ENCODE peak calls at places on chromosomes 11 and 22, in four cellular contexts. N, V, U and I are unnamed samples.

GRCh38 chr11:35303596-35304392 is 115.6 kb downstream of the SLC1A2 start:
- DNase-seq in N (peak), V (no peak), U (no peak), I (no peak)

GRCh38 chr22:41361716-41362310 is 19.9 kb upstream of the TEF start:
- DNase-seq in N (peak), V (no peak), U (no peak), I (no peak)

GRCh38 chr22:35842954-35843353 is 125.3 kb downstream of the APOL5 start:
- DNase-seq in N (peak), V (no peak), U (peak), I (peak)

GRCh38 chr11:87006035-87006434 is 31.7 kb upstream of the TMEM135 start:
- DNase-seq in N (no peak), V (no peak), U (no peak), I (no peak)

GRCh38 chr11:77030834-77031414 is 3.3 kb upstream of the B3GNT6 start:
- DNase-seq in N (no peak), V (no peak), U (no peak), I (no peak)

GRCh38 chr11:115477410-115477809 is 26.8 kb downstream of the CADM1 start:
- DNase-seq in N (no peak), V (no peak), U (no peak), I (no peak)

GRCh38 chr11:62505784-62506145 is 40.8 kb downstream of the AHNAK start:
- DNase-seq in N (no peak), V (no peak), U (no peak), I (no peak)

GRCh38 chr11:128890543-128891409 is at the start of gene KCNJ5:
- DNase-seq in N (no peak), V (no peak), U (peak), I (peak)

GRCh38 chr11:17745032-17745772 is 10.6 kb downstream of the KCNC1 start:
- DNase-seq in N (no peak), V (no peak), U (no peak), I (no peak)

GRCh38 chr11:67795746-67796145 is 121.3 kb upstream of the ALDH3B2 start:
- DNase-seq in N (no peak), V (no peak), U (no peak), I (no peak)

GRCh38 chr22:27610863-27611786 is 190.4 kb downstream of the MN1 start:
- DNase-seq in N (no peak), V (no peak), U (no peak), I (no peak)

GRCh38 chr11:82960000-82960778 is 58.7 kb downstream of the DDIAS start:
- DNase-seq in N (no peak), V (no peak), U (no peak), I (no peak)

GRCh38 chr11:67273260-67273990 is 7.2 kb downstream of the GRK2 start:
- DNase-seq in N (no peak), V (no peak), U (peak), I (no peak)

GRCh38 chr11:30282289-30282631 is 40.6 kb upstream of the ARL14EP start:
- DNase-seq in N (no peak), V (no peak), U (no peak), I (no peak)

GRCh38 chr11:32436751-32437405 is 1.5 kb upstream of the WT1 start:
- DNase-seq in N (no peak), V (no peak), U (peak), I (peak)

GRCh38 chr11:11501546-11502274 is 120.1 kb downstream of the GALNT18 start:
- DNase-seq in N (no peak), V (no peak), U (no peak), I (no peak)

GRCh38 chr11:75279273-75279672 is 38.7 kb downstream of the TPBGL start:
- DNase-seq in N (no peak), V (no peak), U (no peak), I (no peak)

GRCh38 chr11:106961048-106961447 is 57.2 kb downstream of the GUCY1A2 start:
- DNase-seq in N (no peak), V (no peak), U (no peak), I (no peak)

GRCh38 chr11:79414644-79415317 is 26.0 kb downstream of the TENM4 start:
- DNase-seq in N (peak), V (no peak), U (no peak), I (no peak)

GRCh38 chr22:30861131-30861530 is 107.4 kb downstream of the MORC2 start:
- DNase-seq in N (no peak), V (no peak), U (no peak), I (no peak)

GRCh38 chr11:1152316-1153104 is 5.2 kb upstream of the MUC5AC start:
- DNase-seq in N (peak), V (no peak), U (peak), I (no peak)

GRCh38 chr22:30424471-30425326 is 869 bp upstream of the MTFP1 start:
- DNase-seq in N (no peak), V (no peak), U (no peak), I (no peak)

GRCh38 chr11:58575377-58576020 is at the start of gene LPXN:
- DNase-seq in N (no peak), V (no peak), U (no peak), I (no peak)

GRCh38 chr22:19168088-19168890 is 10.2 kb downstream of the SLC25A1 start:
- DNase-seq in N (no peak), V (no peak), U (no peak), I (no peak)

GRCh38 chr11:47460571-47461235 is 11.8 kb upstream of the RAPSN start:
- DNase-seq in N (no peak), V (no peak), U (no peak), I (no peak)

GRCh38 chr11:128814856-128815705 is 52.0 kb downstream of the KCNJ1 start:
- DNase-seq in N (peak), V (peak), U (peak), I (peak)

GRCh38 chr11:20059587-20060021 is 100.7 kb downstream of the DBX1 start:
- DNase-seq in N (no peak), V (no peak), U (no peak), I (no peak)

GRCh38 chr22:43005106-43005505 is 9.8 kb downstream of the PACSIN2 start:
- DNase-seq in N (no peak), V (no peak), U (no peak), I (no peak)

GRCh38 chr11:29482510-29482909 is 534.3 kb downstream of the KCNA4 start:
- DNase-seq in N (no peak), V (no peak), U (no peak), I (peak)

GRCh38 chr11:6397636-6398035 is 7.4 kb downstream of the SMPD1 start:
- DNase-seq in N (no peak), V (no peak), U (no peak), I (no peak)

GRCh38 chr11:96388891-96389603 is 665 bp downstream of the CCDC82 start:
- DNase-seq in N (no peak), V (no peak), U (peak), I (peak)

GRCh38 chr11:78683774-78684173 is 109.1 kb upstream of the NARS2 start:
- DNase-seq in N (no peak), V (no peak), U (no peak), I (no peak)

GRCh38 chr11:100825610-100826009 is 138.5 kb downstream of the ARHGAP42 start:
- DNase-seq in N (peak), V (no peak), U (no peak), I (no peak)

GRCh38 chr11:70502677-70503076 is 104.3 kb downstream of the CTTN start:
- DNase-seq in N (no peak), V (no peak), U (no peak), I (no peak)

GRCh38 chr11:34427171-34427805 is 11.4 kb upstream of the CAT start:
- DNase-seq in N (peak), V (no peak), U (no peak), I (no peak)

GRCh38 chr22:30312053-30312452 is 14.7 kb downstream of the TBC1D10A start:
- DNase-seq in N (peak), V (no peak), U (no peak), I (no peak)

GRCh38 chr11:721913-722811 is 16.1 kb downstream of the EPS8L2 start:
- DNase-seq in N (no peak), V (no peak), U (no peak), I (no peak)

GRCh38 chr11:123103326-123103980 is 41.5 kb upstream of the HSPA8 start:
- DNase-seq in N (peak), V (peak), U (peak), I (no peak)

GRCh38 chr11:117613521-117613920 is 183.5 kb downstream of the DSCAML1 start:
- DNase-seq in N (no peak), V (no peak), U (peak), I (no peak)

GRCh38 chr11:117616979-117617378 is 180.0 kb downstream of the DSCAML1 start:
- DNase-seq in N (no peak), V (no peak), U (no peak), I (no peak)

GRCh38 chr11:117612111-117612510 is 184.9 kb downstream of the DSCAML1 start:
- DNase-seq in N (no peak), V (no peak), U (no peak), I (no peak)

GRCh38 chr11:117618273-117618672 is 178.7 kb downstream of the DSCAML1 start:
- DNase-seq in N (no peak), V (no peak), U (no peak), I (no peak)

GRCh38 chr11:117614695-117615094 is 182.3 kb downstream of the DSCAML1 start:
- DNase-seq in N (no peak), V (no peak), U (peak), I (no peak)
- TF ChIP-seq CTCF in N (no peak), V (no peak), U (no peak), I (no peak)

DNA sequence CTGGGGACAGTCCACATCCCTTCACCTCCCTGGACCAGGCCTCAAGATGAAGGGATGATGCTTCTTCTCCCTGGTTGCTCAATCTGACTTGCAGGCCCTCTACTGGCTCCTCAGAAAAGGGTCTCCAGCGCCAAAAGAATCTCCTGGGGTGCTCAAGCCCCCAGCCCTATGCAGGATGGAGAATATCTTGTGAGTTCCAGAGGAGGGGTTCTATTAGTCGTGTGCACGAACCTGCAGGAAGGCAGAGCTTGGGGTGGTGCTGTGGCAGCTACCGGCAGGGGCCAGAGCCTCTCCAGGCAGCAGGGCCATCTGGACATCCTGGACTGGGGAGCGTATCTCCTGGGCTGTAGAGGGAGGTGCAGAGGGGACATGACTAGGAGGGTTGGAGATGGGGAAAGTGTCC is 1339.5 kb downstream of the BRD1 start:
- DNase-seq in N (no peak), V (no peak), U (no peak), I (no peak)
- TF ChIP-seq CTCF in N (no peak), V (peak), U (no peak), I (peak)

GRCh38 chr22:39462443-39463147 is 5.8 kb downstream of the MGAT3 start:
- DNase-seq in N (no peak), V (no peak), U (peak), I (peak)
- TF ChIP-seq CTCF in N (no peak), V (no peak), U (no peak), I (no peak)

DNA sequence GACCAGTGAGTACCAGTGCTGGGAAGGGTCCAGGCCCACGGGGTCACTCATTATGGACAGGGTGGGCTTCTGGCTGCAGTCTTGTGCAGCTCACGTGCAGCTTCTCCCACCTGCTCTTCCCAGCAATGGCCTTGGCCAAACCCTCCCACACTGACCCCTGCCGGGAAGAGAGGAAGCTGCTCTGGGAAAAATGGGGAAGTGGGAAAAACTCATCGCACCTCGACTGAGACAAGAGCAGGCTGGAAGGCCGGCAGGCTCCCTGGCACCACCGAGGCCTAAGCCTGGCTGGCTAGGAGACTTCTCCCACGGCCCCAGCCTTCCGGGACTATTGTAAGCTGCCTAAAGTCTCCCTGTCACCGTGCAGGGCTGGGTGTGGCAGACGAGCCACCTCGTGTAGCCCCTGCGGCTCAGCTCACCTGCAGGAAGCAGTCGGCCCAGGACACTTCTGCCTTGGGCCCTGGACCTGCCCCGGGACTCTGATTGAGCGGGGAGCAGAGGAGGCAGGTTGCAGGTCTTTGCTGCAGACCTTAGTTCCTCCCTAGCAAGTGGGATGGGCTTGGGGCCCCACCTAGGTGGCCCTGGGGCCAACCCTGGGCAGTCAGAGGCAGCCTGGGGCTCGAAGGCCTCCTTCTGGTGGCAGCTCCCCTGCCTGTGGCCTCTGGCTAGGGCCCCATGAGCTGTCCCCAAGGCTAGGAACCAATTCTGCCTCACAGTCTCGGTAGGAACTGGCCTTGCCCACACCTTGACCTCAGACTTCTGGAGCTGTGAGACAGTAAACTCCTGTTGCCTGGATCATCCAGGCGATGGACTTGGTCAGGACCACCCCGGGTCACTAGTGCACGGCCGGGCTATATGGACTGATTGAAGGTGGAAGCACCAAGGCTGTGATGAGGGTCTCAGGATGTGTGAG is 23.1 kb downstream of the MRGPRG start:
- DNase-seq in N (peak), V (no peak), U (no peak), I (peak)
- TF ChIP-seq CTCF in N (peak), V (peak), U (no peak), I (peak)

GRCh38 chr22:45969414-45969799 is 7.6 kb downstream of the WNT7B start:
- DNase-seq in N (no peak), V (no peak), U (no peak), I (no peak)
- TF ChIP-seq CTCF in N (no peak), V (peak), U (no peak), I (no peak)

DNA sequence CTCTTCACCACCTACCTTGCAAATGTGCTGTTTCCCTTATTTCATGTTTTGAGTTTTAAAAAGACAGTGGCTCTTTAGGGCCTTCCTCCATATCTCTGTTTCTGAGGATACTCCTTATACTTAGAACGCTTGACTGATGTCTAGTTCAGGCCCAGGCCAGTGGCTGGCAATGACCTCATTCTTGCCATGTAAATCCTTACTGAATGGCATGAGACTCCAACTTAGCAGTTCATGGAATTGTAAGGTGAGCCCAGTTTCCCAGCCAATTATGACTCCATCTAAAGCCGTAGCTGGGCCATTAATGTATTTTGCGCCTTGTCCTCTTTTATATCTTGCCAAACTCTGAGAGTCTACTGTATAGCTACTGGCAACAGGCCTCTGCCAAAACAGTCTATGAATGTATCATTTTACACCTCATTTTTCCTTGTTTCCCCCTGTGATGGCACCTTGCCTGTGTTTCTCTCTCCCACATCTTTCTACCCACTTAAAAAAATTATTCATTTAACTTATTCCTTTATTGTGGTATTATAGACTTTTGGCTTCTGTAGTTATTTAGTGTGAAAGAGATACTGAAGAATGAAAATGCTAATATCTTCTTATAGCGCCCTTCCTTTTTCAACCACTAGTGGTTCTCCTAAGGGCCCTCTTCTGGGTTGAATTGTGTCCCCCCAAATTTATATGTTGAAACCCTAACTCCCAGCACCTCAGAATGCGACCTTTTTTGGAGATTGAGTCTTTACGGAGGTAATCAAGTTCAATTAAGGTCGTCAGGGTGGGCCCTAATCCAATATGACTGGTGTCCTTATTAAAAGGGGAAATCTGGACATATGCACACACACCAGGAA is 67.4 kb downstream of the ZNRF3 start:
- DNase-seq in N (no peak), V (no peak), U (no peak), I (no peak)
- TF ChIP-seq CTCF in N (no peak), V (no peak), U (no peak), I (peak)

GRCh38 chr11:108788565-108789199 is 123.8 kb downstream of the DDX10 start:
- DNase-seq in N (peak), V (no peak), U (peak), I (no peak)
- TF ChIP-seq CTCF in N (peak), V (peak), U (no peak), I (peak)

DNA sequence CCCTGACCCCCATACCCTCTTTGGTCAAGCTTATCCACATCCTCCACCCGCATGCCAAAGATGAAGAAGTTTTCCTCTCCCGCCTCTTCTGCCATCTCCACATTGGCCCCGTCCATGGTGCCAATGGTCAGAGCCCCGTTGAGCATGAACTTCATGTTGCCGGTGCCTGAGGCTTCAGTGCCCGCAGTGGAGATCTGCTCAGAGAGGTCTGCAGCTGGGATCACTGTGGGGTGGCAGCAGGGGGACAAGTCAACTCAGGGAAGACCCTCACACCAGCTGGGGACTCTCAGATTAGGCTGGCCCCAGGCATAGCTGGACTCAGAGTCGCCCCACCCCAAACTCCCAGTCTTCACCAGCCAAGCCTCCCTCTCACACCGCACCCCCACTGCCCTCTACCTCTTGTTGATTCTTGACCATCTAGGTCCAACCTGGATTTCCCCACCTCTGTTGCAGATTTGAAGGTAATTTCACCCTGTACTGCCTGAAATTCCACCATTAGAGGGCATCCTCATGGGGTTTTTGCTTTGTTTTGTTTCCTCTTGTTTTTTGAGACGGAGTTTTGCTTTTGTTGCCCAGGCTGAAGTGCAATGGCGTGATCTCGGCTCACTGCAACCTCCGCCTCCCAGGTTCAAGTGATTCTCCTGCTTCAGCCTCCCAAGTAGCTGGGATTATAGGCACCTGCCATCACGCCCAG is 6.6 kb upstream of the RASGRP2 start:
- DNase-seq in N (no peak), V (no peak), U (no peak), I (no peak)
- TF ChIP-seq CTCF in N (no peak), V (no peak), U (no peak), I (no peak)

GRCh38 chr11:16001899-16002426 is 354.4 kb downstream of the SOX6 start:
- DNase-seq in N (peak), V (peak), U (no peak), I (no peak)
- TF ChIP-seq CTCF in N (no peak), V (no peak), U (no peak), I (no peak)

DNA sequence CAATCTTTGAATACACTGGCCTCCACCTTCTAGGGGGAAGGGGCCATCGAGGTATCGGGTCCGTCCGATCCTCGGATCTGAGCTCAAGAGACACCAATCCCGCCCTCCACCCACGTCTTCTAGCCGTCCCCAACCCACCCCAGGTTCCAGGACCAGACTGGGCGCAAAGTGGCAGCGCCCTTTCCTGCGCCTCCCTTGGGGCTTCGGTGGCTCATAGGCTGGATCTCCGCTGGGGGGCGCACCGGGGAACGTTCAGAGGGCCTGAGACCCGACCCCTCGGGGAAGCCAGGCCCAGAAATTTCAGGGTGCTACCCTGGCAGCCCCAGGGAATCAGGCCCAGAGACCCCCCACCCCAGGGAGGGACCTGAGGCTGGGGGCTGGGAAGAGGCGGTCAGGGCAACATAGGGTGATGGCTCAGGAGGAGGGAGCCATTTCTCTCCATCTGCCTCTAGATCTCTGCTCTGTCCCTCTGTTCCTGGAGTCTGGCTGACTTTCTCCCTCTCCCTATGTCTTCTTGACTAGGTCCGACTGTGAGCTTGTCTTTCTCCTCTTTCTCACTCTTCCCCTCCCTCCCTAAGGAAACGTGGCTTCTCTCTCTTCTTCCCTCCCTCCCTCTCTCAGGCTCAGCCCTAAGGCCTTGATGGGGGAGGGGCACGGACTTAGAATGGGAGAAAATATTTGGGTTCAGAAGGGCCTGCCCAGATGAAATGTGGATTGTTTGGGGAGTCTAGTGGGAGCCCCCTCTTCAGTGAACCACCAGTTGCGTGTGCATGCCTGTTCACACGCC is 1.1 kb downstream of the CREB3L1 start:
- DNase-seq in N (peak), V (no peak), U (peak), I (peak)
- TF ChIP-seq CTCF in N (peak), V (peak), U (peak), I (peak)